ENCODE peak calls at places on chromosomes 1 and 21, in seven cellular contexts. T is GM23338, G is PC-3, O is HCT116, R is OCI-LY7, F is neural progenitor cell, Y is MM.1S. V is an unnamed sample.

GRCh38 chr21:21907271-21907670 is 909.1 kb downstream of the NCAM2 start:
- DNase-seq in R (no peak), O (no peak), T (no peak), G (no peak), Y (no peak), F (no peak), V (no peak)

GRCh38 chr1:17955302-17956285 is 152.0 kb upstream of the IGSF21 start:
- DNase-seq in G (peak; percentile 25), T (no peak), Y (no peak), F (no peak), R (no peak), O (no peak), V (no peak)

GRCh38 chr1:20485527-20486456 is at the start of gene CAMK2N1:
- DNase-seq in T (peak; percentile 78), F (peak; percentile 81), Y (no peak), G (peak; percentile 73), O (no peak), R (no peak), V (peak; percentile 87)

GRCh38 chr1:208688656-208689315 is 444.6 kb upstream of the PLXNA2 start:
- DNase-seq in F (no peak), Y (no peak), R (no peak), O (no peak), T (no peak), G (no peak), V (no peak)

GRCh38 chr1:4362314-4363044 is 291.9 kb upstream of the AJAP1 start:
- DNase-seq in F (no peak), G (no peak), Y (no peak), O (no peak), T (no peak), R (no peak), V (no peak)

GRCh38 chr1:235168375-235168774 is 7.3 kb upstream of the RBM34 start:
- DNase-seq in G (no peak), F (no peak), Y (no peak), R (no peak), T (no peak), O (no peak), V (no peak)

GRCh38 chr1:198798923-198799386 is 160.1 kb downstream of the PTPRC start:
- DNase-seq in T (no peak), Y (no peak), F (no peak), R (peak; percentile 12), G (peak; percentile 9), O (no peak), V (no peak)

GRCh38 chr1:32063261-32063681 is 9.5 kb upstream of the TMEM39B start:
- DNase-seq in Y (peak; percentile 41), R (peak; percentile 61), O (peak; percentile 32), G (peak; percentile 63), F (no peak), T (peak; percentile 74), V (peak; percentile 76)

GRCh38 chr1:13642306-13643004 is 57.5 kb upstream of the PRDM2 start:
- DNase-seq in F (no peak), T (no peak), R (peak; percentile 70), G (no peak), O (no peak), Y (peak; percentile 32), V (no peak)

GRCh38 chr1:209353097-209353496 is 230.4 kb upstream of the CAMK1G start:
- DNase-seq in F (no peak), T (no peak), G (no peak), O (no peak), R (no peak), Y (no peak), V (no peak)

GRCh38 chr1:222618880-222619321 is 1.0 kb downstream of the MIA3 start:
- DNase-seq in O (no peak), T (peak; percentile 57), R (peak; percentile 22), F (peak; percentile 56), Y (no peak), G (peak; percentile 59), V (peak; percentile 70)

GRCh38 chr1:156291226-156292061 is 4.0 kb downstream of the GLMP start:
- DNase-seq in Y (peak; percentile 15), T (peak; percentile 95), G (peak; percentile 76), R (no peak), F (peak; percentile 92), O (no peak), V (peak; percentile 95)

GRCh38 chr1:167175901-167176300 is 44.8 kb upstream of the POU2F1 start:
- DNase-seq in F (no peak), Y (no peak), T (no peak), O (no peak), G (peak; percentile 49), R (no peak), V (peak; percentile 3)

GRCh38 chr1:161071886-161072371 is 2.2 kb upstream of the ARHGAP30 start:
- DNase-seq in R (peak; percentile 70), T (peak; percentile 82), O (peak; percentile 29), Y (peak; percentile 74), F (peak; percentile 80), G (peak; percentile 70), V (peak; percentile 79)

GRCh38 chr1:161044535-161044907 is 1.3 kb downstream of the USF1 start:
- DNase-seq in R (no peak), F (peak; percentile 31), Y (peak; percentile 27), T (peak; percentile 27), O (no peak), G (no peak), V (peak; percentile 64)

GRCh38 chr1:215631489-215631888 is 64.4 kb downstream of the KCTD3 start:
- DNase-seq in O (no peak), R (no peak), G (peak; percentile 80), Y (no peak), F (peak; percentile 12), T (no peak), V (peak; percentile 43)

GRCh38 chr1:106080608-106081325 is 975.7 kb upstream of the PRMT6 start:
- DNase-seq in T (peak; percentile 43), O (no peak), R (no peak), F (no peak), G (no peak), Y (no peak), V (peak; percentile 17)

GRCh38 chr1:223831755-223832636 is 13.8 kb downstream of the TP53BP2 start:
- DNase-seq in Y (no peak), G (peak; percentile 81), O (no peak), R (no peak), T (no peak), F (no peak), V (peak; percentile 84)

GRCh38 chr1:27332536-27333281 is 9.1 kb upstream of the SYTL1 start:
- DNase-seq in R (peak; percentile 54), Y (peak; percentile 16), O (no peak), F (peak; percentile 79), G (no peak), T (peak; percentile 85), V (peak; percentile 64)

GRCh38 chr1:14787604-14788003 is 189.1 kb downstream of the KAZN start:
- DNase-seq in T (peak; percentile 41), F (no peak), G (peak; percentile 55), O (no peak), R (no peak), Y (no peak), V (no peak)

GRCh38 chr1:12112711-12113161 is 49.6 kb downstream of the TNFRSF8 start:
- DNase-seq in T (no peak), R (no peak), F (no peak), G (no peak), O (no peak), Y (no peak), V (peak; percentile 72)

GRCh38 chr1:205229399-205229861 is 1.7 kb downstream of the TMCC2 start:
- DNase-seq in F (peak; percentile 82), T (peak; percentile 86), O (peak; percentile 48), R (peak; percentile 89), Y (peak; percentile 99), G (peak; percentile 83), V (peak; percentile 53)

GRCh38 chr1:54816951-54817350 is 15.8 kb upstream of the TTC22 start:
- DNase-seq in T (no peak), F (no peak), G (no peak), O (no peak), Y (no peak), R (no peak), V (no peak)

GRCh38 chr1:158274797-158275196 is 14.9 kb upstream of the CD1C start:
- DNase-seq in O (no peak), Y (no peak), F (no peak), T (peak; percentile 6), R (no peak), G (no peak), V (no peak)

GRCh38 chr1:204989266-204990058 is 53.5 kb upstream of the CNTN2 start:
- DNase-seq in O (peak; percentile 45), Y (peak; percentile 71), F (peak; percentile 90), G (peak; percentile 94), R (peak; percentile 65), T (peak; percentile 89), V (peak; percentile 86)

GRCh38 chr1:14561014-14561693 is 37.3 kb upstream of the KAZN start:
- DNase-seq in R (no peak), G (peak; percentile 64), F (no peak), T (no peak), Y (no peak), O (no peak), V (peak; percentile 57)

GRCh38 chr1:53688703-53689102 is 50.3 kb downstream of the GLIS1 start:
- DNase-seq in F (no peak), G (peak; percentile 36), T (no peak), O (no peak), Y (peak; percentile 21), R (peak; percentile 11), V (no peak)
- TF ChIP-seq EZH2phosphoT487 in F (no peak), G (no peak), T (no peak), O (no peak), Y (no peak), R (no peak), V (no peak)

GRCh38 chr1:214476958-214477870 is 74.2 kb downstream of the PTPN14 start:
- DNase-seq in T (no peak), F (no peak), Y (no peak), O (no peak), G (no peak), R (no peak), V (peak; percentile 95)
- TF ChIP-seq EZH2phosphoT487 in T (no peak), F (no peak), Y (no peak), O (no peak), G (no peak), R (no peak), V (no peak)

DNA sequence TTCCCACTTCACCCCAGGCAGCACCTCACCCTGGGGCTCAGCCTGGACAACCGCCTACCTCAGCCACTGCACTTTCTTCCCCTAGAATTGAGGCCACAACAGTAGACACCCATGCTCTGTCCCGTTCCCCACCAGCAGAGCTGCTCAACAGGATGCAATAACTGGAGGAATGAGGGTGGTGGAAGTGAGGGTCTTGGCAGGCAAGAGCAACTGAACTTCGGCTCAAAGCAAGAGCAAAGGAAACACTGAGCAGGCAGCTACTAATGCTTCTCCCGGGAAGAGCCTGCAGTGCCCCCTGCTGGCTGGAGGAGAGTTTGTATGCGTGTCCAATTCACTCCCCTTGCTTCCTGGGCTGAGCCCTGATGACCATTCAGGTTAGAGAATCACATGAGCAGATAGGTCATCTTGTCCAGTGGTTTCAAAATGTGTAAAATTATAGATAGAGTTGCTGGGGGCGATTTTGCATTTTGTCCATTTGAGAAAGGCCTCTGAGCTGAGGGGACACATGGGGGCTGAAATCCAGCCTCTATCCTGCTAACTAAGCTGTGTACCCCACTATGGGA is 13.9 kb downstream of the NT5C1A start:
- DNase-seq in Y (peak; percentile 78), F (peak; percentile 86), R (peak; percentile 80), T (peak; percentile 93), G (peak; percentile 79), O (peak; percentile 69), V (peak; percentile 76)
- TF ChIP-seq EZH2phosphoT487 in Y (no peak), F (no peak), R (no peak), T (no peak), G (no peak), O (no peak), V (no peak)

DNA sequence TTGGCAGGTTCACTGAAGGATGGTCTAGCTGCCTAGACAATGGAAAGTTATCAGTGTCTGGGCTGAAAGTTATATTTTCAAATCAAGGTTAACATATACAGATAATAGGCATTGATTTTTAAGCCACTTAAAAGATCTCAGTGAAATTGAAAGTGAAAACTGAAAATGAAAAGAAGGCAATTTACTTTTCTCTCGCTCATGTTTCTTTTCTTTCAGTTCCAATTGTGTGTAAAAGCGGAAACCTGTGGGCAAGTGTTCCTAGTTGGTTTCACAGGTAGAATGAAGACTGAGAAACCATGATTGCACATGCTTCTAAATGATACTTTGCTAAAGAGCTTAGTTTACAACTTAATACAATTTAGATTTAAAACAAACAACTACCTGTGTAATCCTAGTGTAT is 383.7 kb downstream of the ZP4 start:
- DNase-seq in F (no peak), R (no peak), G (no peak), O (no peak), Y (peak; percentile 90), T (no peak), V (no peak)
- TF ChIP-seq EZH2phosphoT487 in F (no peak), R (no peak), G (no peak), O (no peak), Y (peak; percentile 100), T (no peak), V (no peak)

V was measured in GM23248.